ENCODE peak calls at places on chromosomes 5 and 9, in seven cellular contexts. T is cardiac septum; K is non-pigmented ciliary epithelial cell; A is RCC 7860; N is activated T-cell treated with anti-CD3 and anti-CD28 coated beads for 24 hours; I is stimulated activated CD4-positive, alpha-beta T cell treated with anti-CD3 and anti-CD28 coated beads, Interleukin-12 subunit alpha, Interleukin-12 subunit beta, amount 100 ng/mL, for 48 hours; Z is psoas muscle. B is an unnamed sample.
A peak's percentile ranks its signal among the peaks of the same experiment; 100 is the strongest.

GRCh38 chr9:125544988-125545651 is 161.9 kb downstream of the MAPKAP1 start:
- DNase-seq in T (no peak), K (no peak), A (no peak), N (no peak), I (no peak), Z (no peak), B (no peak)

GRCh38 chr9:85118990-85119755 is 449.6 kb downstream of the NTRK2 start:
- DNase-seq in T (no peak), K (no peak), A (no peak), N (no peak), I (no peak), Z (no peak), B (no peak)

GRCh38 chr9:18688581-18688980 is 214.6 kb downstream of the ADAMTSL1 start:
- DNase-seq in T (no peak), K (no peak), A (no peak), N (no peak), I (no peak), Z (no peak), B (no peak)

GRCh38 chr9:125915606-125916005 is 168.4 kb downstream of the PBX3 start:
- DNase-seq in T (no peak), K (no peak), A (no peak), N (no peak), I (no peak), Z (no peak), B (no peak)

GRCh38 chr5:160342413-160342941 is 27.9 kb downstream of the C1QTNF2 start:
- DNase-seq in T (peak; percentile 20), K (no peak), A (peak; percentile 51), N (no peak), I (no peak), Z (no peak), B (no peak)

GRCh38 chr5:33801292-33801691 is 90.5 kb downstream of the ADAMTS12 start:
- DNase-seq in T (no peak), K (no peak), A (no peak), N (no peak), I (no peak), Z (no peak), B (no peak)

GRCh38 chr5:57174128-57174849 is 430 bp downstream of the GPBP1 start:
- DNase-seq in T (no peak), K (no peak), A (no peak), N (no peak), I (peak; percentile 28), Z (no peak), B (no peak)

GRCh38 chr5:15249152-15249551 is 250.8 kb upstream of the FBXL7 start:
- DNase-seq in T (no peak), K (peak; percentile 65), A (peak; percentile 86), N (no peak), I (no peak), Z (no peak), B (no peak)

GRCh38 chr9:94085062-94085639 is 887 bp downstream of the PTPDC1 start:
- DNase-seq in T (no peak), K (peak; percentile 51), A (peak; percentile 62), N (no peak), I (no peak), Z (no peak), B (no peak)

GRCh38 chr9:83208065-83208850 is 145.3 kb upstream of the RASEF start:
- DNase-seq in T (no peak), K (no peak), A (peak; percentile 14), N (no peak), I (no peak), Z (no peak), B (no peak)

GRCh38 chr9:16385590-16386578 is 484.6 kb downstream of the BNC2 start:
- DNase-seq in T (no peak), K (peak; percentile 40), A (peak; percentile 39), N (no peak), I (no peak), Z (no peak), B (no peak)

GRCh38 chr5:10126900-10127299 is 122.8 kb downstream of the ATPSCKMT start:
- DNase-seq in T (no peak), K (no peak), A (no peak), N (no peak), I (no peak), Z (no peak), B (no peak)

GRCh38 chr5:99004960-99005359 is 76.2 kb upstream of the CHD1 start:
- DNase-seq in T (no peak), K (no peak), A (no peak), N (no peak), I (no peak), Z (no peak), B (no peak)

GRCh38 chr5:69512740-69513260 is 20.2 kb downstream of the OCLN start:
- DNase-seq in T (no peak), K (no peak), A (peak; percentile 8), N (no peak), I (no peak), Z (no peak), B (no peak)

GRCh38 chr9:124758691-124759090 is 12.4 kb downstream of the NR6A1 start:
- DNase-seq in T (no peak), K (no peak), A (no peak), N (no peak), I (no peak), Z (no peak), B (no peak)

GRCh38 chr9:120360046-120360445 is 219.9 kb downstream of the CDK5RAP2 start:
- DNase-seq in T (no peak), K (no peak), A (no peak), N (no peak), I (no peak), Z (no peak), B (peak; percentile 12)

GRCh38 chr9:130766904-130767262 is 68.2 kb upstream of the ABL1 start:
- DNase-seq in T (no peak), K (no peak), A (no peak), N (no peak), I (no peak), Z (no peak), B (no peak)

GRCh38 chr9:112119225-112120045 is 55.7 kb downstream of the SUSD1 start:
- DNase-seq in T (no peak), K (peak; percentile 34), A (peak; percentile 99), N (no peak), I (no peak), Z (no peak), B (no peak)

GRCh38 chr5:149371296-149371962 is 7.7 kb downstream of the IL17B start:
- DNase-seq in T (no peak), K (no peak), A (peak; percentile 44), N (peak; percentile 62), I (peak; percentile 47), Z (peak; percentile 79), B (no peak)

GRCh38 chr5:95778713-95779426 is 43.7 kb downstream of the GLRX start:
- DNase-seq in T (no peak), K (no peak), A (no peak), N (no peak), I (no peak), Z (no peak), B (no peak)

GRCh38 chr5:129459485-129460120 is 495 bp upstream of the ADAMTS19 start:
- DNase-seq in T (no peak), K (no peak), A (no peak), N (no peak), I (no peak), Z (peak; percentile 50), B (no peak)